ENCODE peak calls at places on chromosomes 13 and 19, in four cellular contexts. One of them, this sample, is unnamed.

GRCh38 chr13:90918551-90918950 is 428.9 kb upstream of the MIR17HG start:
- DNase-seq in IMR-90: peak
- DNase-seq in neuronal stem cell: no peak
- DNase-seq in mesenchymal stem cell: peak
- DNase-seq in this sample: no peak

GRCh38 chr13:27137759-27138158 is 33.9 kb downstream of the USP12 start:
- DNase-seq in IMR-90: no peak
- DNase-seq in neuronal stem cell: no peak
- DNase-seq in mesenchymal stem cell: no peak
- DNase-seq in this sample: no peak

GRCh38 chr19:42433503-42434260 is 6.5 kb upstream of the LIPE start:
- DNase-seq in mesenchymal stem cell: peak
- DNase-seq in IMR-90: peak
- DNase-seq in neuronal stem cell: peak
- DNase-seq in this sample: no peak

GRCh38 chr13:41274881-41275280 is 11.5 kb upstream of the MTRF1 start:
- DNase-seq in IMR-90: peak
- DNase-seq in neuronal stem cell: no peak
- DNase-seq in mesenchymal stem cell: no peak
- DNase-seq in this sample: no peak

GRCh38 chr13:111344471-111345191 is 24.2 kb downstream of the TEX29 start:
- DNase-seq in mesenchymal stem cell: peak
- DNase-seq in neuronal stem cell: peak
- DNase-seq in IMR-90: peak
- DNase-seq in this sample: no peak

GRCh38 chr13:30616927-30617314 is 799 bp upstream of the USPL1 start:
- DNase-seq in mesenchymal stem cell: peak
- DNase-seq in IMR-90: peak
- DNase-seq in neuronal stem cell: no peak
- DNase-seq in this sample: no peak

GRCh38 chr19:9075064-9075964 is 11.5 kb upstream of the OR1M1 start:
- DNase-seq in IMR-90: peak
- DNase-seq in neuronal stem cell: peak
- DNase-seq in mesenchymal stem cell: peak
- DNase-seq in this sample: peak

GRCh38 chr19:989381-990081 is 5.4 kb downstream of the WDR18 start:
- DNase-seq in mesenchymal stem cell: no peak
- DNase-seq in neuronal stem cell: no peak
- DNase-seq in IMR-90: no peak
- DNase-seq in this sample: no peak

GRCh38 chr13:63161219-63161618 is 1745.6 kb upstream of the PCDH20 start:
- DNase-seq in mesenchymal stem cell: no peak
- DNase-seq in neuronal stem cell: no peak
- DNase-seq in IMR-90: peak
- DNase-seq in this sample: peak

GRCh38 chr19:12255372-12255771 is 39.3 kb downstream of the ZNF44 start:
- DNase-seq in IMR-90: no peak
- DNase-seq in mesenchymal stem cell: no peak
- DNase-seq in neuronal stem cell: no peak
- DNase-seq in this sample: no peak

GRCh38 chr19:19591133-19591825 is 27.2 kb downstream of the PBX4 start:
- DNase-seq in IMR-90: peak
- DNase-seq in neuronal stem cell: no peak
- DNase-seq in mesenchymal stem cell: peak
- DNase-seq in this sample: peak

GRCh38 chr19:31505596-31505910 is 156.3 kb upstream of the TSHZ3 start:
- DNase-seq in mesenchymal stem cell: no peak
- DNase-seq in IMR-90: no peak
- DNase-seq in neuronal stem cell: no peak
- DNase-seq in this sample: no peak

GRCh38 chr13:95573226-95573625 is 20.7 kb downstream of the CLDN10 start:
- DNase-seq in IMR-90: peak
- DNase-seq in neuronal stem cell: no peak
- DNase-seq in mesenchymal stem cell: no peak
- DNase-seq in this sample: no peak

GRCh38 chr19:54473071-54473941 is at the start of gene CDC42EP5:
- DNase-seq in IMR-90: peak
- DNase-seq in neuronal stem cell: no peak
- DNase-seq in mesenchymal stem cell: peak
- DNase-seq in this sample: peak

GRCh38 chr13:75312884-75313520 is 169.0 kb downstream of the TBC1D4 start:
- DNase-seq in IMR-90: no peak
- DNase-seq in mesenchymal stem cell: no peak
- DNase-seq in neuronal stem cell: no peak
- DNase-seq in this sample: no peak

GRCh38 chr19:8610041-8610927 is at the start of gene ADAMTS10:
- DNase-seq in IMR-90: peak
- DNase-seq in mesenchymal stem cell: no peak
- DNase-seq in neuronal stem cell: no peak
- DNase-seq in this sample: peak

GRCh38 chr19:8396563-8397203 is 6.5 kb downstream of the RAB11B start:
- DNase-seq in neuronal stem cell: no peak
- DNase-seq in IMR-90: peak
- DNase-seq in mesenchymal stem cell: peak
- DNase-seq in this sample: peak

GRCh38 chr13:66665991-66666390 is 564.1 kb downstream of the PCDH9 start:
- DNase-seq in neuronal stem cell: peak
- DNase-seq in mesenchymal stem cell: peak
- DNase-seq in IMR-90: peak
- DNase-seq in this sample: peak

DNA sequence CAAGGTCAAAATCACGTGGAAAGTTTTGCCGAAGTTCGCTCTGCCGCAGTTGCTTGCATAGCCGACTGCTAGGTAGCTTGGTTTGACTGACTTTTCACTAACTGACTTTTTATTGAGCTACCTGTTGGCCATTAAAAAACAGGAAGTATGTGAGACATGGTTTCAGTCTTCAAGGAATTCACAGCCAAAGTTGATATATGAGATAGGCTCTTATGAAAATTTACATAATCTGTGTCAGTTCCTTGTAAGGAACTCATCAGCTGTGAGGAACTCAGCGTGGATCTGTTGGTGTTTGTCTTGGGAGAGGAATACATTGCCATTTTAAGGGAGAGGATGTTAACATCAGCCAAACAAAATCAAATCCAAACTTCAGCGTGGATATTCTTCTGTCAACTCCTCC is 2.1 kb downstream of the RNF113B start:
- DNase-seq in mesenchymal stem cell: peak
- DNase-seq in IMR-90: peak
- DNase-seq in neuronal stem cell: no peak
- DNase-seq in this sample: peak
- H3K4me2 ChIP-seq in mesenchymal stem cell: no peak
- H3K4me2 ChIP-seq in IMR-90: peak
- H3K4me2 ChIP-seq in neuronal stem cell: no peak
- H3K4me2 ChIP-seq in this sample: peak

DNA sequence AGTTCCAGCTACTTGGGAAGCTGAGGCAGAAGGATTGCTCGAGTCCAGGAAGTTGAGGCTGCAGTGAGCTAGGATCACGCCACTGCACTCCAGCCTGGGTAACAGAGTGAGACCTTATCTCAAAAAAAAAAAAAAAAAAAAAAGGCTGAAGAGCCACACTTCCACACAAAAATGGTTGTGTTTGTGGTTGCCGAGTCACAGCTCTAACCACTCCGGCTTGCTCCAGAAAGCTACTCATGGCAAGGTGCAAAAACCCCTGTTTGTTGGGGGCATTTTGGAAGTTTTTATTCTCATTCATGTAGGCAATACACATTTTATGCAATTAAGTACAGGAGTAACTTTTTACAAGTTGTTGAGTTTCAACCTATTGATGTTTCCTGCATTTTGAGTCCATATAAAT is 93.5 kb downstream of the INSR start:
- DNase-seq in IMR-90: no peak
- DNase-seq in neuronal stem cell: no peak
- DNase-seq in mesenchymal stem cell: no peak
- DNase-seq in this sample: no peak
- H2AFZ ChIP-seq in IMR-90: no peak
- H2AFZ ChIP-seq in neuronal stem cell: no peak
- H2AFZ ChIP-seq in mesenchymal stem cell: no peak
- H2AFZ ChIP-seq in this sample: no peak

DNA sequence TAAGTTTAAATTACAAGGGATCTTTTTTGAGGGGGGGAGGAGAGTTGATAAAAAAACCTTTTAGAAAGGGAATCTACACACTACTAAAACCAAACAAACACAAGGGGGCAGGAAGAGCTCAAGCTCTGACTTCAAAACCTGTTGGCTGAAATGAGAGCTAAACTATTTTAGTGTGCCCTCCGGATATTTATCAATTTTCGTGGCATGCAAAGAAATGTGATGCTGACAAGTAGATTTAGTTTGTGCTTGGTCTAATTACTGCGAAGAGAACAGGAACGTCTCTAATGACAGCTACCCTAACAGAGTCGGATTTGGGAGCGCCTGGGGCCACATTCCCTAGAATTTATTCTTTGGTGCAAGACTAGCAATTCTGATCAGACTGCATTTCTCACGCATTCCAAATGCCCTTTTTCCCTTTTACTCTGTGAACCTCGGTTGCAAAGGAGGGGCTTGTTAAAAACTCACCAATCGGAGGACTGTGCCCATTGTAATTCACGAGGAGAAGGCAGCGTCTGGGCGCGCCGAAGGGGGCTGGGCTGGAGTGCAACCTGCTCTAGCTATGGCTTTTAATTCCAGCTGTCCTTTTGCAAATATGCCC is 804 bp upstream of the FREM2 start:
- DNase-seq in mesenchymal stem cell: peak
- DNase-seq in neuronal stem cell: peak
- DNase-seq in IMR-90: no peak
- DNase-seq in this sample: peak
- H3K4me3 ChIP-seq in mesenchymal stem cell: no peak
- H3K4me3 ChIP-seq in neuronal stem cell: peak
- H3K4me3 ChIP-seq in IMR-90: no peak
- H3K4me3 ChIP-seq in this sample: no peak

DNA sequence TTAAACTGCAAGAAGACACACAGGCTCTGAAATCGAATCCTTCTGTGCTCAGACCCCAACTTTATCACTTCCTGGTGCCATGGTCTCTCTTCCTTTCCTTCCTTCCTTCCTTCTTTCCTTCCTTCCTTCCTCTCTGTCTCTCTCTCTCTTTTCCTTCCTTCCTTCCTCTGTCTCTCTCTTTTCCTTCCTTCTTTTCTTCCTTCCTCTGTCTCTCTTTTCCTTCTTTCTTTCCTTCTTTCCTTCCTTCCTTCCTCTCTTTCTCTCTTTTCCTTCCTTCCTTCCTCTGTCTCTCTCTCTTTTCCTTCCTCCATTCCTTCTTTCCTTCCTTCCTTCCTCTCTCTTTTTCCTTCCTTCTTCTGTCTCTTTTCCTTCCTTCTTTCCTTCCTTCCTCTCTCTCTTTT is 127.2 kb upstream of the CACNA1A start:
- DNase-seq in neuronal stem cell: no peak
- DNase-seq in mesenchymal stem cell: no peak
- DNase-seq in IMR-90: no peak
- DNase-seq in this sample: no peak
- H3K4me2 ChIP-seq in neuronal stem cell: no peak
- H3K4me2 ChIP-seq in mesenchymal stem cell: no peak
- H3K4me2 ChIP-seq in IMR-90: peak
- H3K4me2 ChIP-seq in this sample: no peak

GRCh38 chr19:45090598-45090997 is 2.4 kb upstream of the PPP1R37 start:
- DNase-seq in IMR-90: no peak
- DNase-seq in neuronal stem cell: no peak
- DNase-seq in mesenchymal stem cell: no peak
- DNase-seq in this sample: no peak
- H2AFZ ChIP-seq in IMR-90: peak
- H2AFZ ChIP-seq in neuronal stem cell: no peak
- H2AFZ ChIP-seq in mesenchymal stem cell: no peak
- H2AFZ ChIP-seq in this sample: peak

DNA sequence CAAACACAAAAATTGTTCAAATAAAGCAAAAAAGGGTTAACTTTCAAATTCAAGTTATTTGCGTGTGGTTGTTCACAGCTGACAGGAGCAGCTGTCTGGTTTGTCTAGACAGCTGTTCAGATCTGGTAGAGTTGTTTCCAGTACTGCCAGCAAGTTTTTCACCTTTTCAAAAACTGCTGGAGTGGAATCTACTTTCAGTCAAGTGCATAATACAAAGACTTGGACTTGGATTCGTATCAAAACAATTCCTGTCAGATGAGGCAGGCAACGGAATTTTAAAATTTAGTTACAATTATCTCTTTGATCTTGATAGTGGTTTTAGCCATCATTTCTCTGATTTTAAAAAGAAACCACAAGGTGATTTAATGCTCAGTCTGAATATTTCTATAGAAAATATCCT is 51.7 kb upstream of the EEF1AKMT1 start:
- DNase-seq in IMR-90: peak
- DNase-seq in neuronal stem cell: no peak
- DNase-seq in mesenchymal stem cell: peak
- DNase-seq in this sample: peak
- H3K4me3 ChIP-seq in IMR-90: no peak
- H3K4me3 ChIP-seq in neuronal stem cell: no peak
- H3K4me3 ChIP-seq in mesenchymal stem cell: no peak
- H3K4me3 ChIP-seq in this sample: no peak

GRCh38 chr19:6803036-6803404 is 30.5 kb downstream of the VAV1 start:
- DNase-seq in neuronal stem cell: no peak
- DNase-seq in IMR-90: no peak
- DNase-seq in mesenchymal stem cell: no peak
- DNase-seq in this sample: no peak
- H3K4me2 ChIP-seq in neuronal stem cell: no peak
- H3K4me2 ChIP-seq in IMR-90: no peak
- H3K4me2 ChIP-seq in mesenchymal stem cell: no peak
- H3K4me2 ChIP-seq in this sample: no peak

GRCh38 chr19:50202962-50203280 is 501 bp upstream of the MYH14 start:
- DNase-seq in neuronal stem cell: no peak
- DNase-seq in IMR-90: no peak
- DNase-seq in mesenchymal stem cell: no peak
- DNase-seq in this sample: no peak
- H2AFZ ChIP-seq in neuronal stem cell: no peak
- H2AFZ ChIP-seq in IMR-90: no peak
- H2AFZ ChIP-seq in mesenchymal stem cell: no peak
- H2AFZ ChIP-seq in this sample: no peak